ENCODE peak calls at places on chromosomes 4 and X, in four cellular contexts. One of them, this sample, is unnamed.

GRCh38 chr4:137664055-137664405 is 131.7 kb upstream of the PCDH18 start:
- DNase-seq in kidney: no peak
- DNase-seq in ovary: no peak
- DNase-seq in body of pancreas: no peak
- DNase-seq in this sample: no peak

GRCh38 chr4:186624951-186625350 is 69.6 kb upstream of the MTNR1A start:
- DNase-seq in kidney: no peak
- DNase-seq in ovary: no peak
- DNase-seq in body of pancreas: no peak
- DNase-seq in this sample: no peak

GRCh38 chr4:159175165-159175988 is 72.5 kb downstream of the RAPGEF2 start:
- DNase-seq in kidney: no peak
- DNase-seq in ovary: peak; percentile 67
- DNase-seq in body of pancreas: peak; percentile 61
- DNase-seq in this sample: peak; percentile 35

GRCh38 chr4:5128569-5128968 is 77.3 kb downstream of the STK32B start:
- DNase-seq in kidney: no peak
- DNase-seq in ovary: no peak
- DNase-seq in body of pancreas: no peak
- DNase-seq in this sample: no peak

GRCh38 chr4:121696641-121697461 is at the start of gene ANXA5:
- DNase-seq in kidney: peak; percentile 97
- DNase-seq in ovary: peak; percentile 90
- DNase-seq in body of pancreas: peak; percentile 90
- DNase-seq in this sample: peak; percentile 94

GRCh38 chr4:2368779-2369437 is 49.5 kb downstream of the ZFYVE28 start:
- DNase-seq in kidney: peak; percentile 45
- DNase-seq in ovary: no peak
- DNase-seq in body of pancreas: no peak
- DNase-seq in this sample: no peak

GRCh38 chrX:125503769-125504168 is 184.1 kb downstream of the TEX13C start:
- DNase-seq in kidney: no peak
- DNase-seq in ovary: no peak
- DNase-seq in body of pancreas: no peak
- DNase-seq in this sample: no peak

GRCh38 chr4:66766557-66766956 is 778.7 kb downstream of the CENPC start:
- DNase-seq in kidney: no peak
- DNase-seq in ovary: no peak
- DNase-seq in body of pancreas: no peak
- DNase-seq in this sample: no peak

GRCh38 chr4:63620271-63620670 is 789.0 kb downstream of the TECRL start:
- DNase-seq in kidney: no peak
- DNase-seq in ovary: no peak
- DNase-seq in body of pancreas: no peak
- DNase-seq in this sample: no peak

GRCh38 chr4:67201334-67201733 is 344.0 kb downstream of the CENPC start:
- DNase-seq in kidney: no peak
- DNase-seq in ovary: no peak
- DNase-seq in body of pancreas: no peak
- DNase-seq in this sample: no peak

DNA sequence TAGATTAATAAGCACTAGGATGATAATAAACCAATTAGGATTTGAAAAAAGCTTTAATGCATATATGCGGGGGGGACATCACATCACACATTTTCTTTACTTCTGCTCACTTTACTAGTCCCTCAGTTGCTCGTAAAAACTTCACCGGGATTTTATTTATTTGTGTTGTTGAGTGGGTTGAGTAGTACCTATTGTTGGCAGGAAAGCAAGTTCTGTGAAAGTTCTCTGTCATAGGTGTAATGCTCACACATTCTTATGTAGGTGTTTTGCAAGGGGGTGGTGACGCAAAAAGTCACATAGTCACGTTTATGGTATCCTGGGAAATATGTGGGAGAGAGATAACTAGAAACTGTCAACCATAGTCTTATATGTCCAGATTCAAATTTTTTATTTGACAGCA is 65.3 kb downstream of the PDLIM5 start:
- DNase-seq in kidney: no peak
- DNase-seq in ovary: no peak
- DNase-seq in body of pancreas: no peak
- DNase-seq in this sample: no peak
- H3K27ac ChIP-seq in kidney: no peak overlapping the region
- H3K27ac ChIP-seq in ovary: no peak overlapping the region
- H3K27ac ChIP-seq in body of pancreas: no peak overlapping the region
- H3K27ac ChIP-seq in this sample: peak overlapping the region; percentile 48

GRCh38 chrX:134026732-134027311 is 41.4 kb upstream of the GPC3 start:
- DNase-seq in kidney: no peak
- DNase-seq in ovary: peak; percentile 68
- DNase-seq in body of pancreas: peak; percentile 43
- DNase-seq in this sample: no peak
- TF ChIP-seq CTCF in kidney: peak; percentile 46
- TF ChIP-seq CTCF in ovary: peak; percentile 37
- TF ChIP-seq CTCF in body of pancreas: peak; percentile 41
- TF ChIP-seq CTCF in this sample: peak; percentile 46

GRCh38 chrX:118665204-118665603 is 62.2 kb upstream of the IL13RA1 start:
- DNase-seq in kidney: no peak
- DNase-seq in ovary: no peak
- DNase-seq in body of pancreas: no peak
- DNase-seq in this sample: no peak

DNA sequence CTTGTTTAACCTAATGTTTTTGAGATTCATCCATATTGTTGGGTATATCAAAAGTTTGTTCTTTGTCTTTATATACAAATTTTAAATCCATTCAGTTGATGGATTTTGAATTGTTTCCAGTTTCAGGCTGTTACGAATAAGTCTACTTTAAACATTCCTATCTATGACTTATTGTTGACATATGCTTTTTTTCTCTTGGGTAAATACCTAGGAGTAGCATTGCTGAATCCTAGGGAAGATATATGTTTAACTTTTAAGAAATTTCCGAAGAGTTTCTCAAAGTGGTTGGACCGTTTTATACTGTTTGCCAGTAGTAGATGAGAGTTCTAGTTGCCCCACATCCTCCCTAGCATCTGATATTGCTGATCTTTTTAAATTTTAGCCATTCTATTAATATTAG is 60.9 kb upstream of the IL13RA1 start:
- DNase-seq in kidney: no peak
- DNase-seq in ovary: no peak
- DNase-seq in body of pancreas: no peak
- DNase-seq in this sample: no peak
- H3K4me1 ChIP-seq in kidney: no peaks in the 10 kb centered on the region
- H3K4me1 ChIP-seq in ovary: no peaks in the 10 kb centered on the region
- H3K4me1 ChIP-seq in body of pancreas: no peaks in the 10 kb centered on the region
- H3K4me1 ChIP-seq in this sample: no peaks in the 10 kb centered on the region

GRCh38 chrX:109270580-109271484 is 211.1 kb downstream of the GUCY2F start:
- DNase-seq in kidney: peak; percentile 81
- DNase-seq in ovary: no peak
- DNase-seq in body of pancreas: no peak
- DNase-seq in this sample: no peak
- H3K27ac ChIP-seq in kidney: no peak overlapping the region
- H3K27ac ChIP-seq in ovary: no peak overlapping the region
- H3K27ac ChIP-seq in body of pancreas: no peak overlapping the region
- H3K27ac ChIP-seq in this sample: no peak overlapping the region

GRCh38 chrX:54444752-54445151 is 4.5 kb downstream of the TSR2 start:
- DNase-seq in kidney: no peak
- DNase-seq in ovary: no peak
- DNase-seq in body of pancreas: no peak
- DNase-seq in this sample: no peak

GRCh38 chrX:54442790-54443189 is 2.6 kb downstream of the TSR2 start:
- DNase-seq in kidney: no peak
- DNase-seq in ovary: no peak
- DNase-seq in body of pancreas: no peak
- DNase-seq in this sample: no peak

GRCh38 chrX:54446084-54446483 is 5.9 kb downstream of the TSR2 start:
- DNase-seq in kidney: no peak
- DNase-seq in ovary: no peak
- DNase-seq in body of pancreas: no peak
- DNase-seq in this sample: no peak

GRCh38 chrX:54449929-54450328 is 9.7 kb downstream of the TSR2 start:
- DNase-seq in kidney: no peak
- DNase-seq in ovary: no peak
- DNase-seq in body of pancreas: no peak
- DNase-seq in this sample: no peak

DNA sequence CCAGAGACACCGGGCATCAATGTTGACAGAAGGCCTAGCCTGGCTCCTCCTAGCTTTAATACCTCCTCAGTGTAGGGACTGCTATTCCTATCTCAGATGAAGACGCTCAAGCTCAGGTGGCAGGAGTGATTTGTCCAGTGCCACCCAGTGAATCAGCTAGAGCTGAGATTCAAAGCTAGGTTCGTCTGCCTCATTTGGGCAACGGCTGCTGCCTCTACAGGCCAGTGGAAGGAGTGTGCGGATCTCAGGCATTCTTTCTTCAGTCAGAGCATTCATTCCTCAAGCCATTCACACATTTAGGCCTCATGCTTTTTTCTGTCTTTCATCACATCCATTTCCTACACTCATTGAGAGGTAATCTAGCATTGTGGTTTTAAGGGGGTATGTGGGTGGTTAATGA is 7.3 kb downstream of the TSR2 start:
- DNase-seq in kidney: no peak
- DNase-seq in ovary: no peak
- DNase-seq in body of pancreas: no peak
- DNase-seq in this sample: no peak
- TF ChIP-seq CTCF in kidney: no peak
- TF ChIP-seq CTCF in ovary: no peak
- TF ChIP-seq CTCF in body of pancreas: no peak
- TF ChIP-seq CTCF in this sample: no peak

GRCh38 chr4:38075370-38076152 is 115.4 kb downstream of the PTTG2 start:
- DNase-seq in kidney: no peak
- DNase-seq in ovary: peak; percentile 7
- DNase-seq in body of pancreas: no peak
- DNase-seq in this sample: no peak

GRCh38 chr4:38072578-38072977 is 112.4 kb downstream of the PTTG2 start:
- DNase-seq in kidney: no peak
- DNase-seq in ovary: peak; percentile 2
- DNase-seq in body of pancreas: no peak
- DNase-seq in this sample: no peak

GRCh38 chr4:38073596-38074234 is 113.5 kb downstream of the PTTG2 start:
- DNase-seq in kidney: no peak
- DNase-seq in ovary: peak; percentile 2
- DNase-seq in body of pancreas: no peak
- DNase-seq in this sample: no peak

GRCh38 chr4:38069271-38069760 is 109.1 kb downstream of the PTTG2 start:
- DNase-seq in kidney: no peak
- DNase-seq in ovary: peak; percentile 78
- DNase-seq in body of pancreas: peak; percentile 84
- DNase-seq in this sample: no peak

GRCh38 chr4:38071801-38072567 is 111.8 kb downstream of the PTTG2 start:
- DNase-seq in kidney: no peak
- DNase-seq in ovary: peak; percentile 23
- DNase-seq in body of pancreas: no peak
- DNase-seq in this sample: peak; percentile 46
- H3K4me1 ChIP-seq in kidney: peaks cover 11% of the 10 kb centered on the region
- H3K4me1 ChIP-seq in ovary: peaks cover 7% of the 10 kb centered on the region
- H3K4me1 ChIP-seq in body of pancreas: peaks cover 44% of the 10 kb centered on the region
- H3K4me1 ChIP-seq in this sample: peaks cover 54% of the 10 kb centered on the region

DNA sequence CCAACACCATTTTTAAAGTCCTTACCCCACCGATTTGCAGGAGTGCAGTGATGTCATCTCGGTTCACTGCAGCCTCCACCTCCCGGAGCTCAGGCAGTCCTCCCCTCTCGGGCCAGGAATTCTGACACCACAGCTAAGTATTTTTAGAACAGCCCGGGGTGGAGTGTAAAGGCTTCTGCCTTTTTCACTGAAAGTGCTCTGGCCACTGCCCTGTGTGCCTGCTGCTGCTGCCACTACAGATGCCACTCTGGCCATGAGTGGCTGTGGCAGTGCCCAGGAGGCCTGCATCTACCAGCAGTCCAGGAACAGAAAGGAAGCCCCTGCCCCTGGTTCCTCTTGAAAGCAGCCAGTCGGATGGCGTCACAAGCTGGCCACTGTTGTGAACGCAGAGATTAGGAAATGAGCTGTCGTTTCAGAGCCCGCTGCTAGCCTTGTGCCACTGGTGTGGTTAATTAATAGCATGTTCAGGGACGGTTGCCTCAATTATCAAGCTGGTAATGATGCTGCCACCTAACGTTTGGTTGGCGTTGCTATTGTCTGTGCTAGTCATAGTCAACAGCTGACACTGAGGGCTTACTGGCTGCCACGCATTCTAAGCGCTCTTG is 23.6 kb upstream of the TBC1D14 start:
- DNase-seq in kidney: no peak
- DNase-seq in ovary: peak; percentile 51
- DNase-seq in body of pancreas: peak; percentile 75
- DNase-seq in this sample: peak; percentile 58
- H3K27ac ChIP-seq in kidney: peak overlapping the region; percentile 34
- H3K27ac ChIP-seq in ovary: peak overlapping the region; percentile 25
- H3K27ac ChIP-seq in body of pancreas: peak overlapping the region; percentile 81
- H3K27ac ChIP-seq in this sample: peak overlapping the region; percentile 82

DNA sequence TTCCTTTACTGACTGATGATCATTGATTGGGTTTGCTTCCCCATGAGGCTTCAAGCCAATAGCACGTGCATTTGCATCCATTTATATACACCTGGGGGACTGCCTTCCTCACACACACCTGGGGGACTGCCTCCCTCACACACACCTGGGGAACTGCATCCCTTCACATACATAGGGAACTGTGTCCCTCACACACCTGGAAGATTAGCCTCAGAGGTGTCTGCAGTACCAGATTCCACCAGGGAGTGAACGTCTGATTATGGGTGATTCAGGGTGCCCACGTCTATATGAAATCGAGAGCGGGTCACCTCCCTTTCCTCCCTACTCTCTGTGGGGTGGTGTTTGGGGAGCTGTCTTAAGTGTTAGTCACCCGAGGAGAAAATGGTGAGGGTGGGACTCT is 16.9 kb downstream of the CD99 start:
- DNase-seq in kidney: no peak
- DNase-seq in ovary: no peak
- DNase-seq in body of pancreas: no peak
- DNase-seq in this sample: no peak
- TF ChIP-seq CTCF in kidney: no peak
- TF ChIP-seq CTCF in ovary: no peak
- TF ChIP-seq CTCF in body of pancreas: no peak
- TF ChIP-seq CTCF in this sample: no peak

GRCh38 chr4:113548303-113548702 is 213.2 kb downstream of the CAMK2D start:
- DNase-seq in kidney: no peak
- DNase-seq in ovary: no peak
- DNase-seq in body of pancreas: no peak
- DNase-seq in this sample: no peak

GRCh38 chr4:113553082-113553481 is 208.5 kb downstream of the CAMK2D start:
- DNase-seq in kidney: no peak
- DNase-seq in ovary: no peak
- DNase-seq in body of pancreas: no peak
- DNase-seq in this sample: no peak

GRCh38 chr4:113547487-113548042 is 214.0 kb downstream of the CAMK2D start:
- DNase-seq in kidney: peak; percentile 92
- DNase-seq in ovary: peak; percentile 82
- DNase-seq in body of pancreas: peak; percentile 92
- DNase-seq in this sample: peak; percentile 88

GRCh38 chr4:113555868-113556267 is 205.7 kb downstream of the CAMK2D start:
- DNase-seq in kidney: no peak
- DNase-seq in ovary: no peak
- DNase-seq in body of pancreas: no peak
- DNase-seq in this sample: peak; percentile 26

GRCh38 chr4:113550510-113550909 is 211.0 kb downstream of the CAMK2D start:
- DNase-seq in kidney: no peak
- DNase-seq in ovary: no peak
- DNase-seq in body of pancreas: no peak
- DNase-seq in this sample: no peak
- H3K4me1 ChIP-seq in kidney: peaks cover 2% of the 10 kb centered on the region
- H3K4me1 ChIP-seq in ovary: no peaks in the 10 kb centered on the region
- H3K4me1 ChIP-seq in body of pancreas: peaks cover 10% of the 10 kb centered on the region
- H3K4me1 ChIP-seq in this sample: no peaks in the 10 kb centered on the region

This sample was measured in heart right ventricle.